ENCODE peak calls at places on chromosomes 2 and 18, in five cellular contexts. C is choroid plexus epithelial cell; R is activated naive CD4-positive, alpha-beta T cell treated with anti-CD3 and anti-CD28 coated beads for 36 hours; E is T-cell; Z is GOT3. D is an unnamed sample.

GRCh38 chr2:197010200-197011020 is 83.9 kb upstream of the PGAP1 start:
- DNase-seq in R (no peak), E (no peak), Z (no peak), C (no peak), D (no peak)

GRCh38 chr2:157936464-157936863 is 60.3 kb upstream of the ACVR1 start:
- DNase-seq in Z (no peak), E (no peak), R (no peak), C (no peak), D (no peak)

GRCh38 chr18:2857491-2858063 is 10.8 kb downstream of the EMILIN2 start:
- DNase-seq in C (peak; percentile 94), E (no peak), Z (no peak), R (no peak), D (peak; percentile 87)

GRCh38 chr2:189179607-189179979 is at the start of gene COL5A2:
- DNase-seq in R (peak; percentile 21), C (peak; percentile 98), Z (no peak), E (no peak), D (peak; percentile 95)

GRCh38 chr2:8676915-8677645 is 4.8 kb upstream of the ID2 start:
- DNase-seq in Z (no peak), C (peak; percentile 12), R (no peak), E (no peak), D (peak; percentile 56)

GRCh38 chr2:48315847-48316194 is 214.1 kb upstream of the STON1 start:
- DNase-seq in E (peak; percentile 16), C (no peak), R (peak; percentile 44), Z (no peak), D (peak; percentile 49)

GRCh38 chr18:73688851-73689659 is 458.6 kb downstream of the FBXO15 start:
- DNase-seq in Z (no peak), R (no peak), E (no peak), C (peak; percentile 83), D (peak; percentile 86)

GRCh38 chr2:72181616-72182015 is 34.0 kb upstream of the CYP26B1 start:
- DNase-seq in E (no peak), C (no peak), Z (no peak), R (no peak), D (no peak)

GRCh38 chr2:121783180-121783579 is 27.7 kb downstream of the TSN start:
- DNase-seq in Z (no peak), R (no peak), E (no peak), C (no peak), D (no peak)

GRCh38 chr2:102063360-102063947 is 71.7 kb downstream of the IL1R2 start:
- DNase-seq in R (no peak), E (no peak), Z (no peak), C (peak; percentile 69), D (peak; percentile 70)

GRCh38 chr18:42533010-42533409 is 578.0 kb downstream of the PIK3C3 start:
- DNase-seq in R (no peak), E (no peak), Z (no peak), C (no peak), D (no peak)

GRCh38 chr2:182761903-182762302 is 45.8 kb downstream of the DNAJC10 start:
- DNase-seq in C (peak; percentile 76), Z (no peak), R (no peak), E (no peak), D (peak; percentile 60)

GRCh38 chr2:212170382-212170781 is 368.2 kb downstream of the ERBB4 start:
- DNase-seq in C (no peak), Z (no peak), E (no peak), R (no peak), D (no peak)

GRCh38 chr2:172282944-172283343 is 144.4 kb upstream of the ITGA6 start:
- DNase-seq in Z (no peak), E (no peak), R (no peak), C (peak; percentile 93), D (peak; percentile 66)

GRCh38 chr2:10039658-10040410 is 3.5 kb upstream of the KLF11 start:
- DNase-seq in E (no peak), R (no peak), Z (no peak), C (no peak), D (no peak)

GRCh38 chr2:25481381-25482310 is 139.9 kb upstream of the DNMT3A start:
- DNase-seq in R (no peak), E (no peak), Z (no peak), C (peak; percentile 62), D (peak; percentile 67)

GRCh38 chr2:10400978-10401951 is 46.9 kb downstream of the ODC1 start:
- DNase-seq in C (no peak), R (no peak), Z (no peak), E (no peak), D (no peak)

GRCh38 chr2:201871471-201871870 is 65.1 kb downstream of the CDK15 start:
- DNase-seq in Z (no peak), E (no peak), R (no peak), C (no peak), D (no peak)

GRCh38 chr2:196725882-196726281 is 73.6 kb downstream of the GTF3C3 start:
- DNase-seq in Z (no peak), R (no peak), E (no peak), C (no peak), D (no peak)

GRCh38 chr2:210620456-210620855 is 64.1 kb downstream of the CPS1 start:
- DNase-seq in C (peak; percentile 62), E (no peak), Z (no peak), R (no peak), D (no peak)

GRCh38 chr2:120262761-120263428 is 10.2 kb downstream of the RALB start:
- DNase-seq in C (peak; percentile 55), Z (no peak), E (no peak), R (no peak), D (peak; percentile 73)

GRCh38 chr2:102258025-102258385 is 53.4 kb upstream of the IL1RL1 start:
- DNase-seq in R (peak; percentile 40), C (no peak), E (no peak), Z (no peak), D (no peak)

GRCh38 chr2:8086796-8087479 is 594.9 kb upstream of the ID2 start:
- DNase-seq in E (no peak), R (no peak), C (peak; percentile 83), Z (peak; percentile 28), D (peak; percentile 84)

GRCh38 chr2:43762286-43762685 is 11.6 kb upstream of the DYNC2LI1 start:
- DNase-seq in R (no peak), E (no peak), Z (no peak), C (peak; percentile 23), D (peak; percentile 32)

GRCh38 chr2:144708641-144709040 is 188.7 kb upstream of the ZEB2 start:
- DNase-seq in Z (no peak), R (no peak), C (no peak), E (no peak), D (no peak)

GRCh38 chr18:70072678-70073077 is 125.0 kb upstream of the CD226 start:
- DNase-seq in Z (no peak), E (no peak), R (no peak), C (peak; percentile 74), D (peak; percentile 54)

GRCh38 chr2:235600926-235601325 is 107.1 kb downstream of the AGAP1 start:
- DNase-seq in E (no peak), R (no peak), Z (no peak), C (no peak), D (no peak)

GRCh38 chr2:159073256-159073655 is 104.8 kb downstream of the TANC1 start:
- DNase-seq in E (no peak), C (peak; percentile 75), R (no peak), Z (no peak), D (peak; percentile 48)

GRCh38 chr2:148998162-148998830 is 40.2 kb upstream of the LYPD6B start:
- DNase-seq in R (no peak), Z (no peak), C (no peak), E (no peak), D (no peak)

GRCh38 chr2:101442667-101443061 is 32.2 kb downstream of the RFX8 start:
- DNase-seq in Z (no peak), E (no peak), C (peak; percentile 23), R (no peak), D (no peak)

GRCh38 chr2:11071207-11071606 is 84.1 kb upstream of the SLC66A3 start:
- DNase-seq in Z (no peak), C (peak; percentile 41), E (no peak), R (peak; percentile 17), D (no peak)